ENCODE peak calls at places on chromosomes 16 and 17, in nine cellular contexts. W is GM23248; X is activated T-helper 9 cell treated with anti-CD3 and anti-CD28 coated beads, Interleukin-2, amount 50 U/mL, for 16 hours; E is Kasumi-1; F is cardiac muscle cell; A is GM13976; J is activated CD8-positive, alpha-beta memory T cell treated with anti-CD3 and anti-CD28 coated beads, Interleukin-2, amount 50 U/mL, for 4 hours; G is activated naive CD8-positive, alpha-beta T cell treated with anti-CD3 and anti-CD28 coated beads for 36 hours; Q is WERI-Rb-1. L is an unnamed sample.

GRCh38 chr16:3173892-3174617 is 13.9 kb upstream of the OR1F1 start:
- DNase-seq in W (peak), J (no peak), A (peak), X (no peak), G (peak), E (peak), F (peak), Q (peak), L (no peak)

GRCh38 chr17:67042104-67042899 is 2.1 kb upstream of the CACNG1 start:
- DNase-seq in F (no peak), E (no peak), Q (peak), W (no peak), G (no peak), X (no peak), J (no peak), A (no peak), L (no peak)

GRCh38 chr16:30603945-30604315 is 6.3 kb downstream of the ZNF689 start:
- DNase-seq in J (no peak), A (no peak), E (no peak), X (no peak), Q (no peak), G (no peak), F (no peak), W (peak), L (no peak)

GRCh38 chr17:83089322-83090156 is 10.1 kb downstream of the METRNL start:
- DNase-seq in A (no peak), Q (no peak), G (no peak), X (no peak), J (no peak), F (no peak), W (peak), E (no peak), L (no peak)

GRCh38 chr16:52592216-52592592 is 45.3 kb upstream of the TOX3 start:
- DNase-seq in E (no peak), A (no peak), W (no peak), J (no peak), F (no peak), X (no peak), G (no peak), Q (no peak), L (no peak)

GRCh38 chr17:70332811-70333210 is 163.5 kb downstream of the KCNJ2 start:
- DNase-seq in X (no peak), E (no peak), W (no peak), J (no peak), F (no peak), G (no peak), A (no peak), Q (no peak), L (no peak)

GRCh38 chr16:68378436-68379415 is 67.9 kb downstream of the PRMT7 start:
- DNase-seq in F (no peak), G (no peak), Q (no peak), E (peak), X (no peak), W (no peak), J (no peak), A (no peak), L (no peak)

GRCh38 chr17:11979795-11980194 is 17.5 kb downstream of the ZNF18 start:
- DNase-seq in J (no peak), X (no peak), A (no peak), G (no peak), F (no peak), Q (no peak), E (no peak), W (no peak), L (no peak)

GRCh38 chr16:47660540-47660939 is 199.4 kb downstream of the PHKB start:
- DNase-seq in J (no peak), W (no peak), X (no peak), F (no peak), Q (no peak), G (no peak), A (no peak), E (peak), L (no peak)

GRCh38 chr16:86949630-86950029 is 367.6 kb downstream of the C16orf95 start:
- DNase-seq in E (no peak), Q (no peak), J (no peak), X (no peak), G (no peak), A (no peak), F (no peak), W (no peak), L (no peak)

GRCh38 chr17:76816590-76817135 is 51.5 kb upstream of the MGAT5B start:
- DNase-seq in X (peak), W (peak), Q (peak), A (peak), J (peak), G (peak), F (peak), E (peak), L (peak)

GRCh38 chr16:185213-185612 is 5.0 kb downstream of the HBQ1 start:
- DNase-seq in Q (no peak), W (no peak), J (no peak), F (no peak), A (no peak), X (no peak), G (no peak), E (no peak), L (no peak)

GRCh38 chr17:74012465-74012864 is 191.0 kb upstream of the RPL38 start:
- DNase-seq in J (no peak), A (no peak), Q (peak), E (no peak), X (no peak), F (no peak), W (no peak), G (no peak), L (peak)

GRCh38 chr17:27802962-27803680 is 2.8 kb upstream of the NOS2 start:
- DNase-seq in Q (no peak), W (no peak), J (no peak), A (no peak), F (no peak), X (no peak), G (no peak), E (no peak), L (no peak)

GRCh38 chr16:4111748-4112696 is 4.2 kb downstream of the ADCY9 start:
- DNase-seq in X (no peak), F (no peak), Q (no peak), E (no peak), G (no peak), W (peak), A (no peak), J (no peak), L (no peak)

GRCh38 chr16:55820615-55821014 is 12.3 kb downstream of the CES1 start:
- DNase-seq in A (no peak), F (no peak), E (no peak), W (no peak), J (no peak), G (no peak), X (no peak), Q (no peak), L (no peak)

GRCh38 chr16:70523621-70524405 is at the start of gene SF3B3:
- DNase-seq in A (peak), J (no peak), W (peak), Q (no peak), X (peak), G (peak), E (peak), F (peak), L (peak)

GRCh38 chr16:519841-520687 is 7.4 kb upstream of the CAPN15 start:
- DNase-seq in A (no peak), X (no peak), G (no peak), W (no peak), J (no peak), F (no peak), Q (no peak), E (no peak), L (no peak)

GRCh38 chr17:66691644-66692500 is 143.0 kb upstream of the CACNG5 start:
- DNase-seq in F (no peak), W (peak), Q (no peak), G (no peak), X (no peak), E (no peak), A (no peak), J (no peak), L (no peak)

GRCh38 chr17:47896672-47897490 is 845 bp downstream of the SP2 start:
- DNase-seq in A (no peak), J (no peak), F (no peak), Q (no peak), W (peak), G (no peak), E (peak), X (no peak), L (no peak)

GRCh38 chr17:40686192-40686591 is 17.4 kb downstream of the KRT24 start:
- DNase-seq in E (no peak), X (no peak), G (no peak), W (no peak), A (no peak), J (no peak), Q (no peak), F (no peak), L (no peak)

GRCh38 chr17:17739388-17740066 is 58.3 kb downstream of the RAI1 start:
- DNase-seq in E (no peak), Q (peak), W (peak), G (no peak), J (no peak), A (no peak), X (no peak), F (no peak), L (no peak)

GRCh38 chr16:8528471-8528870 is 61.8 kb downstream of the TMEM114 start:
- DNase-seq in W (no peak), Q (no peak), J (no peak), F (no peak), A (no peak), E (no peak), G (no peak), X (no peak), L (no peak)

GRCh38 chr17:77817953-77818352 is 140.6 kb upstream of the TNRC6C start:
- DNase-seq in G (no peak), X (no peak), Q (no peak), W (peak), A (no peak), F (no peak), E (no peak), J (no peak), L (no peak)

GRCh38 chr17:34926661-34927060 is 34.6 kb downstream of the CCT6B start:
- DNase-seq in W (no peak), X (no peak), J (no peak), F (no peak), E (no peak), Q (no peak), G (no peak), A (no peak), L (no peak)

GRCh38 chr16:87323727-87324410 is 6.7 kb upstream of the C16orf95 start:
- DNase-seq in G (no peak), A (no peak), E (no peak), F (no peak), Q (no peak), X (no peak), J (no peak), W (no peak), L (no peak)

GRCh38 chr17:66527335-66527734 is 224.9 kb downstream of the PRKCA start:
- DNase-seq in A (no peak), E (no peak), J (no peak), G (no peak), F (no peak), X (no peak), W (no peak), Q (no peak), L (no peak)

GRCh38 chr17:14228903-14229302 is 7.8 kb downstream of the CDRT15 start:
- DNase-seq in F (no peak), E (no peak), X (no peak), Q (no peak), J (no peak), W (peak), G (no peak), A (no peak), L (no peak)

GRCh38 chr17:66578781-66579489 is 256.0 kb upstream of the CACNG5 start:
- DNase-seq in F (peak), W (no peak), E (no peak), X (no peak), Q (no peak), G (no peak), A (no peak), J (no peak), L (no peak)

GRCh38 chr17:9233761-9234160 is 212.5 kb downstream of the NTN1 start:
- DNase-seq in A (no peak), W (no peak), E (no peak), X (no peak), J (no peak), Q (no peak), G (no peak), F (no peak), L (no peak)

GRCh38 chr17:67994827-67995567 is 1.3 kb downstream of the C17orf58 start:
- DNase-seq in E (no peak), Q (no peak), J (no peak), X (no peak), W (peak), A (no peak), F (no peak), G (no peak), L (no peak)

GRCh38 chr17:49748791-49749190 is 15.1 kb downstream of the FAM117A start:
- DNase-seq in J (peak), W (no peak), Q (no peak), X (peak), E (no peak), A (peak), G (peak), F (no peak), L (peak)

GRCh38 chr16:56226187-56226586 is 34.9 kb downstream of the GNAO1 start:
- DNase-seq in W (no peak), E (no peak), Q (no peak), A (no peak), J (no peak), F (no peak), X (no peak), G (no peak), L (no peak)

GRCh38 chr16:79600636-79601091 is at the start of gene MAF:
- DNase-seq in X (peak), Q (peak), W (peak), E (peak), A (peak), J (peak), F (peak), G (peak), L (peak)

GRCh38 chr17:66548659-66549311 is 246.4 kb downstream of the PRKCA start:
- DNase-seq in W (peak), E (no peak), F (no peak), A (no peak), G (no peak), Q (no peak), J (no peak), X (no peak), L (no peak)

GRCh38 chr16:50696575-50697420 is 3.4 kb downstream of the NOD2 start:
- DNase-seq in A (peak), F (no peak), X (peak), Q (no peak), W (peak), J (no peak), G (no peak), E (no peak), L (peak)

GRCh38 chr17:44203731-44204452 is 4.2 kb upstream of the ATXN7L3 start:
- DNase-seq in G (peak), J (peak), Q (peak), W (peak), X (no peak), E (peak), F (peak), A (peak), L (peak)